ENCODE peak calls at places on chromosomes 5 and 9, in four cellular contexts. V is HepG2, F is A549, K is GM12878. X is an unnamed sample.

GRCh38 chr9:127398715-127399400 is 1.9 kb downstream of the SLC2A8 start:
- DNase-seq in V (no peak), F (no peak), K (no peak), X (no peak)

GRCh38 chr5:119112151-119112550 is 41.3 kb downstream of the DMXL1 start:
- DNase-seq in V (no peak), F (no peak), K (no peak), X (no peak)

GRCh38 chr5:96668725-96669124 is 6.5 kb downstream of the CAST start:
- DNase-seq in V (no peak), F (no peak), K (no peak), X (no peak)

GRCh38 chr5:92652735-92653134 is 928.3 kb downstream of the NR2F1-AS1 start:
- DNase-seq in V (no peak), F (no peak), K (no peak), X (no peak)

GRCh38 chr5:150665044-150665443 is 4.0 kb downstream of the MYOZ3 start:
- DNase-seq in V (no peak), F (no peak), K (no peak), X (no peak)

GRCh38 chr5:172007153-172007794 is 836 bp upstream of the FBXW11 start:
- DNase-seq in V (peak), F (no peak), K (no peak), X (peak)

GRCh38 chr9:36928670-36929349 is 105.3 kb downstream of the PAX5 start:
- DNase-seq in V (no peak), F (peak), K (peak), X (peak)

GRCh38 chr5:39015743-39016586 is 58.2 kb downstream of the RICTOR start:
- DNase-seq in V (peak), F (no peak), K (no peak), X (no peak)

GRCh38 chr5:154972476-154973080 is 31.7 kb downstream of the MRPL22 start:
- DNase-seq in V (peak), F (peak), K (no peak), X (peak)

GRCh38 chr5:154444559-154445421 is 1.0 kb upstream of the SAP30L start:
- DNase-seq in V (no peak), F (peak), K (no peak), X (peak)

GRCh38 chr9:75914002-75914401 is 23.5 kb downstream of the PCSK5 start:
- DNase-seq in V (no peak), F (no peak), K (no peak), X (no peak)

GRCh38 chr5:41863871-41864486 is 6.2 kb downstream of the OXCT1 start:
- DNase-seq in V (no peak), F (no peak), K (no peak), X (no peak)

GRCh38 chr9:125150349-125151245 is 7.3 kb upstream of the SCAI start:
- DNase-seq in V (no peak), F (no peak), K (no peak), X (no peak)

GRCh38 chr9:121819511-121820231 is 168.2 kb downstream of the DAB2IP start:
- DNase-seq in V (no peak), F (no peak), K (no peak), X (peak)

GRCh38 chr9:23826120-23826629 is at the start of gene ELAVL2:
- DNase-seq in V (no peak), F (peak), K (peak), X (no peak)

GRCh38 chr9:16241231-16241630 is 629.2 kb downstream of the BNC2 start:
- DNase-seq in V (no peak), F (no peak), K (no peak), X (no peak)

GRCh38 chr5:111783537-111783936 is 26.5 kb upstream of the NREP start:
- DNase-seq in V (no peak), F (no peak), K (no peak), X (no peak)

GRCh38 chr5:55852503-55852902 is 1.3 kb downstream of the IL31RA start:
- DNase-seq in V (no peak), F (no peak), K (no peak), X (peak)

GRCh38 chr5:78265163-78265562 is 29.3 kb downstream of the AP3B1 start:
- DNase-seq in V (no peak), F (no peak), K (no peak), X (no peak)

GRCh38 chr9:109122726-109123621 is 3.2 kb upstream of the TMEM245 start:
- DNase-seq in V (peak), F (no peak), K (no peak), X (peak)

GRCh38 chr5:132747064-132747692 is at the start of gene CCNI2:
- DNase-seq in V (no peak), F (peak), K (no peak), X (peak)

GRCh38 chr9:36018755-36019720 is 17.7 kb upstream of the RECK start:
- DNase-seq in V (no peak), F (no peak), K (no peak), X (no peak)

GRCh38 chr5:132259061-132259851 is 1.8 kb downstream of the PDLIM4 start:
- DNase-seq in V (no peak), F (no peak), K (no peak), X (no peak)

GRCh38 chr5:137666109-137666850 is 69.6 kb downstream of the KLHL3 start:
- DNase-seq in V (no peak), F (no peak), K (peak), X (peak)

GRCh38 chr9:38017149-38017884 is 51.7 kb downstream of the SHB start:
- DNase-seq in V (no peak), F (peak), K (no peak), X (no peak)

GRCh38 chr9:80492221-80492620 is 920.5 kb downstream of the TLE4 start:
- DNase-seq in V (no peak), F (no peak), K (no peak), X (no peak)

GRCh38 chr5:103021310-103021709 is 98.6 kb downstream of the GIN1 start:
- DNase-seq in V (no peak), F (no peak), K (peak), X (peak)

GRCh38 chr9:136229096-136230065 is 16.2 kb downstream of the QSOX2 start:
- DNase-seq in V (no peak), F (no peak), K (no peak), X (no peak)

GRCh38 chr9:121748080-121748479 is 96.6 kb downstream of the DAB2IP start:
- DNase-seq in V (no peak), F (no peak), K (no peak), X (no peak)

GRCh38 chr9:124522121-124523098 is 15.2 kb upstream of the NR5A1 start:
- DNase-seq in V (no peak), F (no peak), K (no peak), X (no peak)

GRCh38 chr9:89885156-89885555 is 280.3 kb downstream of the GADD45G start:
- DNase-seq in V (no peak), F (no peak), K (no peak), X (no peak)

GRCh38 chr5:164359260-164359930 is 854.0 kb downstream of the MAT2B start:
- DNase-seq in V (no peak), F (no peak), K (no peak), X (no peak)

GRCh38 chr9:92133949-92134604 is 18.9 kb upstream of the SPTLC1 start:
- DNase-seq in V (peak), F (peak), K (no peak), X (peak)

GRCh38 chr5:88398316-88398715 is 129.7 kb upstream of the TMEM161B start:
- DNase-seq in V (no peak), F (no peak), K (no peak), X (no peak)
- H3K4me3 ChIP-seq in V (no peak), F (no peak), K (no peak), X (no peak)

DNA sequence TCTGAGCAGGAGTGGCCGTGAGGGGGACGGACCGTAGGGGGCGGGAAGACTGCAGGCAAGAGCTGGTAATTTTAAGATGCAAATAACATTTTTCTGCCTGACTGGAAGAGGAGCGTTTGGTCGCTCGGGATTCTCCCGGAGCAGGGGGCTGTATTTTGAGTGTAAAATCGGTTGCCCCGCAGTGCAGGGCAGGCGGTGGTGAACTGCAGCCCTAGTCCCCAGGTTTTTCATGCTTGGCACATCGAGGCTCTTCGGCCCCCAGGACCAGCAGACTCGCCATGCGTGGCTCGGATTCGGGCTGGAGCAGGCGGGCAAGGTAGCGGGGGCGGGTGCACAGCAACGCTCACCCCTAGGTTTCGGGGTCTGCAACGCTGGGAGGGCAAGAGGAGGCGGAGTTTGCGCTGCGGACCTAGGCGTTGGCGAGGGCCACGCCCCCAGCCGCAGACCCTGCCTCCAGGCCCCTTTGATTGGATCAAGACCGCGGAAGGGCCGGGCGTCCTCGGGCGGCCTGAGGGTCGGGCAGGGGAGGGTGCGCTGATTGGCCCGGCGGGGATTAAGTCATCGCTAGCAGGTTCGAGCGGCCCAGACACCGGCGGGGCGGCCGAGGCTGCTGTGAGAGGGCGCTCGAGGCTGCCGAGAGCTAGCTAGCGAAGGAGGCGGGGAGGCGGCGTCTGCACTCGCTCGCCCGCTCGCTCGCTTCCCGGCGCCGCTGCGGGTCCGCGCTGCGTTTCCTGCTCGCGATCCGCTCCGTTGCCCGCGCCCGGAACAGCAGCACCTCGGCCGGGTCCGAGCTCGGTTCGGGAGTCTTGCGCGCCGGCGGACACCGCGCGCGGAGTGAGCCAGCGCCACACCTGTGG is at the start of gene ARHGAP26:
- DNase-seq in V (peak), F (peak), K (peak), X (peak)
- TF ChIP-seq MAX in V (no peak), F (no peak), K (peak), X (peak)

GRCh38 chr5:147750065-147750464 is 32.5 kb downstream of the JAKMIP2 start:
- DNase-seq in V (no peak), F (no peak), K (no peak), X (no peak)
- TF ChIP-seq MYC in V (no peak), F (no peak), K (no peak), X (no peak)

DNA sequence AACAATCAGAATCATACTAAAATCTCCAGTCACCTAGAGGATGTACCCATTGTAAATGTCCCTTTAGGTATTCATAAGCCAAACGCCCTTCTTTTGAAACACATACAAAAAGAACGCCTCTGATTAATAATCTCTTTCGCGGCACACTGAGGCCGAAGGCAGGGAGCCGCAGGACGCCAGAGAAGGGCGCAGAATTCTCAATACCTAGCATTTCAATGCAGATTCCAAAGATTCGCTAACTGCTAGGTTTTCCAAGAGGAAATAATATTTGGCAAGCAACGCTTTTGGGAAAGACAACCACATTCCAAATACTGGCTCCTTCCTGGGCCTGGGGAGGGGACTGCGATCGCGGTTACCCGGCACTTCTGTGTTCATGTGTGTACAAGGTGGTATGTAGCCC is 203.3 kb downstream of the MEF2C start:
- DNase-seq in V (no peak), F (no peak), K (no peak), X (no peak)
- H3K4me3 ChIP-seq in V (no peak), F (no peak), K (no peak), X (no peak)